ENCODE peak calls at places on chromosomes 1 and 21, in six cellular contexts. C is A549, W is ovary, G is right cardiac atrium, U is heart right ventricle, Z is dorsolateral prefrontal cortex. T is an unnamed sample.
A peak's percentile ranks its signal among the peaks of the same experiment; 100 is the strongest.

GRCh38 chr1:223250632-223251015 is 107.6 kb upstream of the TLR5 start:
- DNase-seq in C (no peak), W (no peak), G (no peak), U (no peak), Z (no peak), T (no peak)

GRCh38 chr1:244751271-244751895 is 84.1 kb upstream of the COX20 start:
- DNase-seq in C (no peak), W (no peak), G (no peak), U (no peak), Z (no peak), T (no peak)

GRCh38 chr1:110210604-110211502 is 739 bp downstream of the KCNC4 start:
- DNase-seq in C (peak; percentile 25), W (peak; percentile 41), G (peak; percentile 77), U (peak; percentile 46), Z (no peak), T (no peak)

GRCh38 chr1:56948403-56949023 is 17.3 kb downstream of the C8B start:
- DNase-seq in C (no peak), W (no peak), G (no peak), U (no peak), Z (no peak), T (no peak)

GRCh38 chr1:84425145-84425876 is 27.0 kb downstream of the DNASE2B start:
- DNase-seq in C (no peak), W (no peak), G (no peak), U (no peak), Z (no peak), T (no peak)

GRCh38 chr1:212498243-212498642 is 65.5 kb downstream of the NENF start:
- DNase-seq in C (peak; percentile 35), W (no peak), G (no peak), U (no peak), Z (no peak), T (peak; percentile 59)

GRCh38 chr1:76511226-76511625 is 356.1 kb upstream of the ST6GALNAC5 start:
- DNase-seq in C (no peak), W (no peak), G (no peak), U (no peak), Z (no peak), T (no peak)

GRCh38 chr1:182304218-182305016 is 87.2 kb downstream of the GLUL start:
- DNase-seq in C (no peak), W (peak; percentile 37), G (no peak), U (no peak), Z (no peak), T (no peak)

GRCh38 chr1:112515311-112516009 is 6.7 kb downstream of the WNT2B start:
- DNase-seq in C (no peak), W (no peak), G (no peak), U (no peak), Z (no peak), T (no peak)

GRCh38 chr1:71307451-71307850 is 226.6 kb upstream of the ZRANB2 start:
- DNase-seq in C (no peak), W (no peak), G (no peak), U (no peak), Z (no peak), T (peak; percentile 26)

GRCh38 chr1:28656335-28656734 is 7.9 kb downstream of the RNU11 start:
- DNase-seq in C (no peak), W (no peak), G (no peak), U (no peak), Z (no peak), T (no peak)

GRCh38 chr1:61101461-61102440 is 19.4 kb downstream of the NFIA start:
- DNase-seq in C (no peak), W (no peak), G (no peak), U (no peak), Z (no peak), T (no peak)

GRCh38 chr1:97366986-97367385 is 553.8 kb downstream of the DPYD start:
- DNase-seq in C (no peak), W (no peak), G (no peak), U (no peak), Z (no peak), T (no peak)

GRCh38 chr21:32940079-32941014 is 85.4 kb upstream of the OLIG2 start:
- DNase-seq in C (peak; percentile 42), W (no peak), G (no peak), U (no peak), Z (no peak), T (no peak)

GRCh38 chr1:193592325-193592724 is 405.9 kb upstream of the B3GALT2 start:
- DNase-seq in C (no peak), W (no peak), G (no peak), U (no peak), Z (no peak), T (no peak)

GRCh38 chr1:193593355-193593874 is 407.0 kb upstream of the B3GALT2 start:
- DNase-seq in C (no peak), W (no peak), G (no peak), U (no peak), Z (no peak), T (no peak)

GRCh38 chr1:193590102-193590501 is 403.7 kb upstream of the B3GALT2 start:
- DNase-seq in C (no peak), W (no peak), G (no peak), U (no peak), Z (no peak), T (no peak)

GRCh38 chr1:193584840-193585239 is 398.4 kb upstream of the B3GALT2 start:
- DNase-seq in C (no peak), W (no peak), G (no peak), U (no peak), Z (no peak), T (no peak)

DNA sequence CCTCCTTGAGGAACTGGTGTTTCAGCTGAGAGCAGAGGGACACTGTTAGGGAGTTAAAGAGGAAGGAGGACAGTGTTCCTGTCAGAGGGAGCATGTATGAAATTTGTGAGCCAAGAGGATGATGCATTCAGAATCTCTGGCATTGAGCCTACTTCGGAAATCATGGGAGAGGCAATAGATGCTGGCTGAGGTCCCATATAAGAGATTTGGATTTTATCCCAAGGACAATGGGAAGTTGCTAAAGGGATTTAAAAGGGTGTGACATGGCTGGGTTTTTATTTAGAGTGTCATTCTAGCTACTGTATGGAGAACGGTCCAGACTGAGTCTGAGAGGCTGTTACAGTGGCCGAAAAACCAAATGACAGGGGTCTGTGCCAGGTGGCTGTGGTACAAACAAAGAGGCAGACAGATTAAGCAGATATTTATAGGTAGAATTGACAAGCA is 403.2 kb upstream of the B3GALT2 start:
- DNase-seq in C (no peak), W (peak; percentile 9), G (no peak), U (peak; percentile 11), Z (no peak), T (no peak)
- H3K27ac ChIP-seq in C (no peak overlapping the region), W (no peak overlapping the region), G (no peak overlapping the region), U (peak overlapping the region; percentile 8), Z (no peak overlapping the region), T (no peak overlapping the region)

DNA sequence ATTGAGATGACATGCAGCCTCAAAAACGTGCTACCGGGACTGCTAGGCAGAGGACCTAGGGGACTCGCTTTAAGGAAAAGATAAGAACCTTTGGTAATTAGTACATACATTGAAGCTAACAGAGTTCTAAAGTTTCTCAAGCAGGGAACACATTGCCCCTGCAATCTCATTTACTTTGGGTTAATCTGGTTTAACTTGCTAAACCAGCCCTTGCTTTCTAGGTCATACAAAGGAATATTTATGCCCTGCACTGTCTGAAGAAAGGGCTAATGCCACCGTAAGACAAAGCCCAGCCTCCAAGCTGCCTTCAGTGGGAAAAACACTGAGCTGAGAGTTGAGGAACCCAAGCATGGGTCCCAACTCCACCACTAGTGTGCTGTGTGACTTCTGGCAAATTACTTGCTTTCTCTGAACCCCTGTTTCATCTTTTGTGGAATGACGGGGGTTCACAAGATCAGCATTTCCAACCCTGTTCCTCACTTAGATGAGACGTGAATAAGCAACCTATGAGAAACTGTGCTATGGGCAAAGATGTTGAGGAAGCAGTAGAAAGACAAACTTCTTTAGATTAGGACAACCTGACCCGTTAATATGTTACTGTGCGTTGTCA is 66.3 kb downstream of the VWA5B1 start:
- DNase-seq in C (no peak), W (no peak), G (no peak), U (no peak), Z (no peak), T (no peak)
- H3K27ac ChIP-seq in C (no peak overlapping the region), W (no peak overlapping the region), G (no peak overlapping the region), U (no peak overlapping the region), Z (no peak overlapping the region), T (peak overlapping the region; percentile 69)

GRCh38 chr21:36245649-36246048 is 74.3 kb upstream of the MORC3 start:
- DNase-seq in C (no peak), W (no peak), G (no peak), U (no peak), Z (no peak), T (no peak)
- H3K27ac ChIP-seq in C (no peak overlapping the region), W (no peak overlapping the region), G (no peak overlapping the region), U (no peak overlapping the region), Z (no peak overlapping the region), T (no peak overlapping the region)

GRCh38 chr21:45366476-45366875 is 38.5 kb upstream of the COL18A1 start:
- DNase-seq in C (no peak), W (no peak), G (peak; percentile 53), U (peak; percentile 10), Z (no peak), T (no peak)
- H3K27ac ChIP-seq in C (peak overlapping the region; percentile 98), W (peak overlapping the region; percentile 88), G (no peak overlapping the region), U (peak overlapping the region; percentile 45), Z (no peak overlapping the region), T (no peak overlapping the region)

GRCh38 chr1:236007781-236008180 is 57.1 kb downstream of the NID1 start:
- DNase-seq in C (no peak), W (no peak), G (no peak), U (no peak), Z (no peak), T (no peak)

GRCh38 chr1:236009857-236010256 is 55.0 kb downstream of the NID1 start:
- DNase-seq in C (no peak), W (no peak), G (no peak), U (no peak), Z (no peak), T (peak; percentile 59)

GRCh38 chr1:236011641-236012040 is 53.2 kb downstream of the NID1 start:
- DNase-seq in C (no peak), W (no peak), G (no peak), U (no peak), Z (no peak), T (no peak)

GRCh38 chr1:236009193-236009592 is 55.7 kb downstream of the NID1 start:
- DNase-seq in C (no peak), W (no peak), G (no peak), U (no peak), Z (no peak), T (no peak)

GRCh38 chr1:236010443-236010842 is 54.4 kb downstream of the NID1 start:
- DNase-seq in C (no peak), W (no peak), G (no peak), U (no peak), Z (no peak), T (no peak)
- H3K27ac ChIP-seq in C (peak overlapping the region; percentile 42), W (peak overlapping the region; percentile 2), G (peak overlapping the region; percentile 18), U (peak overlapping the region; percentile 69), Z (no peak overlapping the region), T (peak overlapping the region; percentile 72)

GRCh38 chr1:172637522-172637921 is 21.4 kb upstream of the FASLG start:
- DNase-seq in C (no peak), W (no peak), G (no peak), U (no peak), Z (no peak), T (peak; percentile 18)
- H3K27ac ChIP-seq in C (peak overlapping the region; percentile 83), W (no peak overlapping the region), G (no peak overlapping the region), U (no peak overlapping the region), Z (no peak overlapping the region), T (peak overlapping the region; percentile 95)

GRCh38 chr1:40316595-40317393 is at the start of gene COL9A2:
- DNase-seq in C (no peak), W (no peak), G (peak; percentile 82), U (peak; percentile 42), Z (peak; percentile 72), T (no peak)
- H3K27ac ChIP-seq in C (peak within 1 kb of the TSS; percentile 77), W (no peak within 1 kb of the TSS), G (no peak within 1 kb of the TSS), U (no peak within 1 kb of the TSS), Z (peak within 1 kb of the TSS; percentile 97), T (no peak within 1 kb of the TSS)

GRCh38 chr1:93034397-93034796 is 44.7 kb upstream of the MTF2 start:
- DNase-seq in C (no peak), W (no peak), G (no peak), U (no peak), Z (no peak), T (no peak)
- H3K27ac ChIP-seq in C (no peak overlapping the region), W (no peak overlapping the region), G (no peak overlapping the region), U (no peak overlapping the region), Z (no peak overlapping the region), T (no peak overlapping the region)

T was measured in epithelial cell of prostate.